ENCODE peak calls at places on chromosomes 3 and 15, in nine cellular contexts. E is H9, W is stomach, X is WERI-Rb-1, D is kidney epithelial cell, H is Calu3, T is dorsolateral prefrontal cortex, N is GM13977, J is neural crest cell. U is an unnamed sample.

GRCh38 chr3:179410317-179410716 is 41.0 kb downstream of the GNB4 start:
- DNase-seq in J (no peak), T (no peak), E (no peak), N (no peak), D (no peak), W (no peak), X (no peak), H (no peak), U (no peak)

GRCh38 chr3:146159037-146159436 is 1.9 kb downstream of the PLOD2 start:
- DNase-seq in E (no peak), X (no peak), W (no peak), T (no peak), D (no peak), J (no peak), H (no peak), N (no peak), U (no peak)

GRCh38 chr3:9703736-9704342 is at the start of gene CPNE9:
- DNase-seq in D (no peak), J (peak), H (no peak), E (peak), W (no peak), X (peak), T (no peak), N (peak), U (no peak)

GRCh38 chr3:46673151-46674030 is 20.1 kb downstream of the ALS2CL start:
- DNase-seq in N (no peak), E (no peak), H (no peak), W (no peak), D (no peak), X (peak), T (no peak), J (no peak), U (peak)

GRCh38 chr3:180391001-180391400 is 211.0 kb upstream of the TTC14 start:
- DNase-seq in H (no peak), D (no peak), W (no peak), J (no peak), X (no peak), N (no peak), T (no peak), E (no peak), U (no peak)

GRCh38 chr3:193830791-193831191 is 237.8 kb downstream of the OPA1 start:
- DNase-seq in H (no peak), X (no peak), T (no peak), J (no peak), D (no peak), W (no peak), E (no peak), N (no peak), U (peak)

GRCh38 chr3:111998661-111999641 is at the start of gene TAGLN3:
- DNase-seq in W (peak), J (peak), T (peak), H (peak), X (peak), E (peak), N (peak), D (no peak), U (no peak)

GRCh38 chr15:92817339-92817886 is 82.7 kb upstream of the CHD2 start:
- DNase-seq in D (no peak), E (no peak), W (no peak), H (no peak), J (no peak), N (no peak), T (no peak), X (no peak), U (no peak)

GRCh38 chr3:187705164-187705563 is 2.8 kb upstream of the RTP2 start:
- DNase-seq in X (no peak), W (no peak), T (no peak), D (no peak), E (no peak), N (no peak), H (no peak), J (no peak), U (no peak)

GRCh38 chr3:197014942-197015575 is 14.6 kb downstream of the MELTF start:
- DNase-seq in T (no peak), E (no peak), D (no peak), X (no peak), H (no peak), N (no peak), J (no peak), W (no peak), U (no peak)

GRCh38 chr3:76500746-76501275 is 539.1 kb upstream of the ROBO2 start:
- DNase-seq in D (no peak), N (no peak), X (no peak), J (no peak), T (no peak), W (no peak), H (no peak), E (no peak), U (no peak)

GRCh38 chr15:33675246-33675645 is 293.1 kb upstream of the CHRM5 start:
- DNase-seq in H (no peak), W (no peak), X (peak), T (no peak), J (no peak), D (no peak), E (no peak), N (peak), U (no peak)

GRCh38 chr15:65303687-65304392 is 637 bp upstream of the RNU5B-1 start:
- DNase-seq in E (peak), H (peak), J (no peak), W (peak), D (no peak), N (no peak), X (peak), T (peak), U (peak)

GRCh38 chr15:66641485-66642313 is 60.3 kb upstream of the SMAD6 start:
- DNase-seq in E (no peak), W (no peak), D (no peak), H (no peak), T (no peak), J (no peak), X (no peak), N (no peak), U (no peak)

GRCh38 chr3:44208086-44208485 is 33.6 kb upstream of the TOPAZ1 start:
- DNase-seq in T (no peak), X (no peak), E (no peak), H (no peak), N (no peak), D (no peak), W (no peak), J (no peak), U (no peak)

GRCh38 chr15:84634228-84634837 is 19.8 kb downstream of the WDR73 start:
- DNase-seq in H (no peak), X (no peak), E (no peak), W (no peak), N (no peak), T (no peak), D (no peak), J (no peak), U (no peak)
- TF ChIP-seq CTCF in H (no peak), X (no peak), E (no peak), W (no peak), N (no peak), T (no peak), D (no peak), J (no peak), U (no peak)

GRCh38 chr3:135736740-135737139 is 228.8 kb upstream of the PPP2R3A start:
- DNase-seq in X (peak), T (no peak), J (no peak), D (no peak), N (no peak), W (no peak), H (peak), E (peak), U (no peak)
- TF ChIP-seq CTCF in X (peak), T (no peak), J (peak), D (no peak), N (peak), W (no peak), H (peak), E (peak), U (no peak)

GRCh38 chr3:127761101-127761802 is 61.1 kb downstream of the MGLL start:
- DNase-seq in E (no peak), H (no peak), W (no peak), T (no peak), D (no peak), X (no peak), N (no peak), J (no peak), U (no peak)
- TF ChIP-seq CTCF in E (no peak), H (no peak), W (no peak), T (peak), D (no peak), X (no peak), N (peak), J (no peak), U (no peak)

DNA sequence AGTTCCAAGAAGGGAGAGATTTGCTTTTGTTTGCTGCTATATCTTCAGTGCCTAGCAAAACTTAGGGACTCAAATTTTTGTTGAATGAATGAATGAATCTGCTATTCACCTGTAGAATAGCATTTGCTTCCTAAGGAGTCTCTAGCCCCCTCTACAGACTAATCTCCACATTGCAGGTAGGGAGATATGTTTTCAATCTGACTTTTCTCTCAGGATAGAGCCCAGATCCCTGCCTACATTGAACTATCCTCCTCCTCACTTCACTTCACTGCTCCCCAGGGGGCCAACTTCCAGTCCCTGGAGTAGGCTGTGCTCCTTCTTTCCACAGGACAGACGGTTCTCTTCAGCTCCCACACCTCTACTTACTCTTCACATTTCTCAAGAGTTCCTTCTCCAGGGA is 81.9 kb upstream of the PTX3 start:
- DNase-seq in T (no peak), W (no peak), N (peak), X (no peak), H (peak), E (no peak), D (no peak), J (no peak), U (no peak)
- TF ChIP-seq CTCF in T (peak), W (no peak), N (peak), X (peak), H (peak), E (peak), D (peak), J (peak), U (no peak)